ENCODE peak calls at places on chromosomes 4 and X, in nine cellular contexts. One of them, this sample, is unnamed.

GRCh38 chr4:117324851-117325491 is 239.6 kb upstream of the TRAM1L1 start:
- DNase-seq in heart left ventricle: no peak
- DNase-seq in uterus: no peak
- DNase-seq in esophagus squamous epithelium: no peak
- DNase-seq in IMR-90: peak; percentile 96
- DNase-seq in esophagus muscularis mucosa: no peak
- DNase-seq in breast epithelium: no peak
- DNase-seq in tibial nerve: no peak
- DNase-seq in endothelial cell of umbilical vein: no peak
- DNase-seq in this sample: no peak

GRCh38 chr4:145298885-145299284 is 118.5 kb upstream of the OTUD4 start:
- DNase-seq in esophagus squamous epithelium: no peak
- DNase-seq in uterus: no peak
- DNase-seq in tibial nerve: no peak
- DNase-seq in heart left ventricle: no peak
- DNase-seq in esophagus muscularis mucosa: no peak
- DNase-seq in endothelial cell of umbilical vein: peak; percentile 30
- DNase-seq in IMR-90: no peak
- DNase-seq in breast epithelium: no peak
- DNase-seq in this sample: no peak

GRCh38 chr4:158004101-158004500 is 168.7 kb downstream of the GASK1B start:
- DNase-seq in tibial nerve: no peak
- DNase-seq in heart left ventricle: no peak
- DNase-seq in breast epithelium: no peak
- DNase-seq in endothelial cell of umbilical vein: no peak
- DNase-seq in IMR-90: no peak
- DNase-seq in uterus: no peak
- DNase-seq in esophagus squamous epithelium: no peak
- DNase-seq in esophagus muscularis mucosa: no peak
- DNase-seq in this sample: no peak

GRCh38 chr4:140018931-140019618 is 134.9 kb downstream of the MAML3 start:
- DNase-seq in heart left ventricle: no peak
- DNase-seq in tibial nerve: no peak
- DNase-seq in esophagus muscularis mucosa: no peak
- DNase-seq in endothelial cell of umbilical vein: no peak
- DNase-seq in breast epithelium: no peak
- DNase-seq in IMR-90: peak; percentile 24
- DNase-seq in uterus: no peak
- DNase-seq in esophagus squamous epithelium: no peak
- DNase-seq in this sample: no peak

GRCh38 chr4:134282680-134283079 is 81.1 kb upstream of the PABPC4L start:
- DNase-seq in IMR-90: no peak
- DNase-seq in esophagus squamous epithelium: no peak
- DNase-seq in uterus: no peak
- DNase-seq in esophagus muscularis mucosa: no peak
- DNase-seq in breast epithelium: no peak
- DNase-seq in tibial nerve: no peak
- DNase-seq in heart left ventricle: no peak
- DNase-seq in endothelial cell of umbilical vein: no peak
- DNase-seq in this sample: no peak

GRCh38 chr4:145609494-145610427 is 9.4 kb upstream of the MMAA start:
- DNase-seq in heart left ventricle: peak; percentile 32
- DNase-seq in tibial nerve: peak; percentile 90
- DNase-seq in uterus: peak; percentile 55
- DNase-seq in breast epithelium: peak; percentile 56
- DNase-seq in endothelial cell of umbilical vein: peak; percentile 91
- DNase-seq in esophagus muscularis mucosa: no peak
- DNase-seq in IMR-90: peak; percentile 77
- DNase-seq in esophagus squamous epithelium: no peak
- DNase-seq in this sample: no peak

GRCh38 chr4:7554885-7555284 is 120.2 kb upstream of the PSAPL1 start:
- DNase-seq in heart left ventricle: no peak
- DNase-seq in endothelial cell of umbilical vein: no peak
- DNase-seq in esophagus muscularis mucosa: no peak
- DNase-seq in uterus: no peak
- DNase-seq in tibial nerve: no peak
- DNase-seq in breast epithelium: no peak
- DNase-seq in esophagus squamous epithelium: no peak
- DNase-seq in IMR-90: no peak
- DNase-seq in this sample: no peak

GRCh38 chr4:147029296-147029695 is 83.6 kb upstream of the TTC29 start:
- DNase-seq in tibial nerve: no peak
- DNase-seq in uterus: no peak
- DNase-seq in esophagus muscularis mucosa: no peak
- DNase-seq in breast epithelium: no peak
- DNase-seq in IMR-90: no peak
- DNase-seq in heart left ventricle: no peak
- DNase-seq in esophagus squamous epithelium: no peak
- DNase-seq in endothelial cell of umbilical vein: no peak
- DNase-seq in this sample: no peak

GRCh38 chr4:168713193-168713592 is 216.3 kb downstream of the PALLD start:
- DNase-seq in esophagus squamous epithelium: no peak
- DNase-seq in breast epithelium: no peak
- DNase-seq in heart left ventricle: no peak
- DNase-seq in uterus: no peak
- DNase-seq in tibial nerve: no peak
- DNase-seq in endothelial cell of umbilical vein: no peak
- DNase-seq in IMR-90: no peak
- DNase-seq in esophagus muscularis mucosa: no peak
- DNase-seq in this sample: no peak

GRCh38 chrX:20139966-20140365 is 1.7 kb downstream of the EIF1AX start:
- DNase-seq in IMR-90: peak; percentile 59
- DNase-seq in endothelial cell of umbilical vein: no peak
- DNase-seq in esophagus muscularis mucosa: no peak
- DNase-seq in tibial nerve: no peak
- DNase-seq in heart left ventricle: no peak
- DNase-seq in esophagus squamous epithelium: no peak
- DNase-seq in uterus: no peak
- DNase-seq in breast epithelium: no peak
- DNase-seq in this sample: no peak

GRCh38 chrX:16604300-16604699 is 45.7 kb upstream of the S100G start:
- DNase-seq in tibial nerve: no peak
- DNase-seq in esophagus squamous epithelium: no peak
- DNase-seq in breast epithelium: no peak
- DNase-seq in uterus: no peak
- DNase-seq in IMR-90: no peak
- DNase-seq in heart left ventricle: no peak
- DNase-seq in endothelial cell of umbilical vein: peak; percentile 1
- DNase-seq in esophagus muscularis mucosa: no peak
- DNase-seq in this sample: no peak

GRCh38 chrX:71911731-71912050 is 1.0 kb downstream of the NHSL2 start:
- DNase-seq in IMR-90: no peak
- DNase-seq in tibial nerve: no peak
- DNase-seq in endothelial cell of umbilical vein: no peak
- DNase-seq in esophagus squamous epithelium: no peak
- DNase-seq in esophagus muscularis mucosa: no peak
- DNase-seq in heart left ventricle: no peak
- DNase-seq in breast epithelium: no peak
- DNase-seq in uterus: peak; percentile 33
- DNase-seq in this sample: no peak

GRCh38 chr4:158193171-158193749 is 17.0 kb upstream of the TMEM144 start:
- DNase-seq in esophagus squamous epithelium: no peak
- DNase-seq in breast epithelium: no peak
- DNase-seq in heart left ventricle: no peak
- DNase-seq in uterus: no peak
- DNase-seq in IMR-90: peak; percentile 31
- DNase-seq in tibial nerve: no peak
- DNase-seq in endothelial cell of umbilical vein: peak; percentile 58
- DNase-seq in esophagus muscularis mucosa: no peak
- DNase-seq in this sample: no peak

GRCh38 chrX:37926700-37927099 is 79.3 kb upstream of the DYNLT3 start:
- DNase-seq in esophagus squamous epithelium: no peak
- DNase-seq in IMR-90: peak; percentile 41
- DNase-seq in endothelial cell of umbilical vein: peak; percentile 29
- DNase-seq in breast epithelium: no peak
- DNase-seq in uterus: no peak
- DNase-seq in tibial nerve: peak; percentile 6
- DNase-seq in esophagus muscularis mucosa: no peak
- DNase-seq in heart left ventricle: no peak
- DNase-seq in this sample: no peak

GRCh38 chr4:2356123-2357069 is 62.0 kb downstream of the ZFYVE28 start:
- DNase-seq in IMR-90: no peak
- DNase-seq in esophagus muscularis mucosa: no peak
- DNase-seq in uterus: no peak
- DNase-seq in breast epithelium: peak; percentile 31
- DNase-seq in tibial nerve: no peak
- DNase-seq in esophagus squamous epithelium: no peak
- DNase-seq in heart left ventricle: no peak
- DNase-seq in endothelial cell of umbilical vein: no peak
- DNase-seq in this sample: no peak

GRCh38 chr4:33961751-33962150 is 2282.6 kb downstream of the ARAP2 start:
- DNase-seq in endothelial cell of umbilical vein: no peak
- DNase-seq in esophagus squamous epithelium: no peak
- DNase-seq in IMR-90: peak; percentile 1
- DNase-seq in tibial nerve: no peak
- DNase-seq in esophagus muscularis mucosa: no peak
- DNase-seq in uterus: no peak
- DNase-seq in breast epithelium: no peak
- DNase-seq in heart left ventricle: no peak
- DNase-seq in this sample: no peak

GRCh38 chr4:180314972-180315371 is 1928.2 kb upstream of the TENM3 start:
- DNase-seq in endothelial cell of umbilical vein: no peak
- DNase-seq in tibial nerve: no peak
- DNase-seq in uterus: no peak
- DNase-seq in esophagus squamous epithelium: no peak
- DNase-seq in breast epithelium: no peak
- DNase-seq in IMR-90: no peak
- DNase-seq in esophagus muscularis mucosa: no peak
- DNase-seq in heart left ventricle: no peak
- DNase-seq in this sample: no peak

GRCh38 chr4:68962868-68963267 is 11.3 kb upstream of the UGT2A3 start:
- DNase-seq in endothelial cell of umbilical vein: no peak
- DNase-seq in IMR-90: no peak
- DNase-seq in esophagus squamous epithelium: no peak
- DNase-seq in heart left ventricle: no peak
- DNase-seq in esophagus muscularis mucosa: no peak
- DNase-seq in breast epithelium: no peak
- DNase-seq in tibial nerve: no peak
- DNase-seq in uterus: no peak
- DNase-seq in this sample: no peak

GRCh38 chrX:118726887-118727685 is at the start of gene IL13RA1:
- DNase-seq in IMR-90: peak; percentile 76
- DNase-seq in endothelial cell of umbilical vein: peak; percentile 86
- DNase-seq in heart left ventricle: peak; percentile 77
- DNase-seq in esophagus squamous epithelium: no peak
- DNase-seq in uterus: peak; percentile 80
- DNase-seq in tibial nerve: peak; percentile 58
- DNase-seq in esophagus muscularis mucosa: peak; percentile 92
- DNase-seq in breast epithelium: peak; percentile 72
- DNase-seq in this sample: peak; percentile 84
- TF ChIP-seq POLR2A in IMR-90: peak; percentile 77
- TF ChIP-seq POLR2A in endothelial cell of umbilical vein: peak; percentile 50
- TF ChIP-seq POLR2A in heart left ventricle: no peak
- TF ChIP-seq POLR2A in esophagus squamous epithelium: peak; percentile 77
- TF ChIP-seq POLR2A in uterus: peak; percentile 48
- TF ChIP-seq POLR2A in tibial nerve: peak; percentile 50
- TF ChIP-seq POLR2A in esophagus muscularis mucosa: no peak
- TF ChIP-seq POLR2A in breast epithelium: no peak
- TF ChIP-seq POLR2A in this sample: peak; percentile 73

DNA sequence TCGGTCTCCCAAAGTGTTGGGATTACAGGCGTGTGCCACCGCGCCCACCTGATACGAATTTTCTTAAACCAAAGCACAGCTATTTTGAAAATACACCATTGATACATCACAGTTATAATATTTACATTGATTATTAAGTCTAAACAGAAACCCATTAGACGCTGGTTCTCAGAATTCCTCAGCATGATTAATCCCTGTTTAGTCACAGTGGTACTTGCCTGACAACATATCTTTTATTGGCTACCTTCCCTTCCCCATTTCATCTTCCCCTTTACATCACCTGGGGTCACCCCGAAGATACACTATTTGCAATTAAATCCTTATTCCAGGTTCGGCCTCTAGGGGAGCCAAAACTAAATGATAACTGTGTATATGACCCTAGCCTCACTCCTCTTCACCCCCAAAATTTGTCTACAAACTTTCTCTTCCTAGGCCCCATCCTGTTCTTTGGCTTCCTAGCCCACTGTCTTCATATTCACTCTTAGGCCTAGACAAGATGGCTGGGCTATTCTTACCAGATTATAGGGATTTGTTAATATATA is 36.8 kb upstream of the IL1RAPL1 start:
- DNase-seq in uterus: no peak
- DNase-seq in breast epithelium: no peak
- DNase-seq in endothelial cell of umbilical vein: no peak
- DNase-seq in IMR-90: no peak
- DNase-seq in esophagus squamous epithelium: no peak
- DNase-seq in esophagus muscularis mucosa: no peak
- DNase-seq in heart left ventricle: no peak
- DNase-seq in tibial nerve: no peak
- DNase-seq in this sample: no peak
- TF ChIP-seq CTCF in uterus: no peak
- TF ChIP-seq CTCF in breast epithelium: no peak
- TF ChIP-seq CTCF in endothelial cell of umbilical vein: no peak
- TF ChIP-seq CTCF in IMR-90: no peak
- TF ChIP-seq CTCF in esophagus squamous epithelium: no peak
- TF ChIP-seq CTCF in esophagus muscularis mucosa: no peak
- TF ChIP-seq CTCF in heart left ventricle: no peak
- TF ChIP-seq CTCF in tibial nerve: no peak
- TF ChIP-seq CTCF in this sample: no peak

DNA sequence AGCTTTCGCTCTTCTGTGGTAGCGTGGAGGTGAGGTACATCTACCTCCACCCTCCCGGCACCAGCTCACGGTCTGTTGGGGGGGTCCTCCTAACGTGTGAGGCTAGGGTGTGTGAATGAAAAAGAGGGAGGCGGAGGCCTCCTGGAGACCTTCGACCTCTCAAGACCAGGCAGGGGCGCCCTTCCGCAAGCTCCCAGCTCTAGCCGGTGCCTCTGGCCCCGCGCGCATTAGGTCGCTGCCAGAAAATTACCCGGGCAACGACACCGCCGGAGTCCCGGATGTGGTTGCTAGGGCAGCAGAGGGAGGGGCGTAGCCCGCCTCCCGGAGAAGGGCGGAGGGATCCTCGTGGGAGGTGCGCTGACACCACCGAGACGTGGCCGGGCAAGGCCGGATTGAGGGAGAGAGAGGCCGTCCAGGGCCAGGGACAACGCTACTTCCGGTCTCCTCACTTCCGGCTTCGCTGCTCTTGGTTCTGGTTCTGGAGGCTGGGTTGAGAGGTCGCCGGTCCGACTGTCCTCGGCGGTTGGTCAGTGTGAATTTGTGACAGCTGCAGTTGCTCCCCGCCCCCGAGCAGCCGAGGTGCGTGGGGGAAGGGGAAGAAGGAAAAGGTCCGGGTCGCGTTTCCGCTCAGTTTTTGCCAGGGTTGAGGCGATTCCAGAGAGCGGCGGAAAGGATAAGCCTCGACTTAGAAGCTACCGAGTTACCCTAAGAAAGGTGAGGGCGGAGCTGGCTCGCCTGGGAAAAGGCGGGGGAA is at the start of the genes ARFIP1 and TIGD4:
- DNase-seq in heart left ventricle: peak; percentile 97
- DNase-seq in esophagus muscularis mucosa: peak; percentile 99
- DNase-seq in tibial nerve: peak; percentile 93
- DNase-seq in breast epithelium: peak; percentile 97
- DNase-seq in esophagus squamous epithelium: peak; percentile 82
- DNase-seq in IMR-90: peak; percentile 96
- DNase-seq in endothelial cell of umbilical vein: peak; percentile 96
- DNase-seq in uterus: peak; percentile 99
- DNase-seq in this sample: peak; percentile 99
- TF ChIP-seq POLR2A in heart left ventricle: no peak
- TF ChIP-seq POLR2A in esophagus muscularis mucosa: no peak
- TF ChIP-seq POLR2A in tibial nerve: peak; percentile 77
- TF ChIP-seq POLR2A in breast epithelium: no peak
- TF ChIP-seq POLR2A in esophagus squamous epithelium: peak; percentile 47
- TF ChIP-seq POLR2A in IMR-90: peak; percentile 77
- TF ChIP-seq POLR2A in endothelial cell of umbilical vein: peak; percentile 62
- TF ChIP-seq POLR2A in uterus: peak; percentile 37
- TF ChIP-seq POLR2A in this sample: peak; percentile 49

GRCh38 chr4:56727150-56727549 is 46.1 kb upstream of the HOPX start:
- DNase-seq in IMR-90: peak; percentile 32
- DNase-seq in esophagus muscularis mucosa: no peak
- DNase-seq in heart left ventricle: no peak
- DNase-seq in esophagus squamous epithelium: no peak
- DNase-seq in endothelial cell of umbilical vein: no peak
- DNase-seq in tibial nerve: no peak
- DNase-seq in uterus: no peak
- DNase-seq in breast epithelium: no peak
- DNase-seq in this sample: no peak
- TF ChIP-seq CTCF in IMR-90: no peak
- TF ChIP-seq CTCF in esophagus muscularis mucosa: no peak
- TF ChIP-seq CTCF in heart left ventricle: no peak
- TF ChIP-seq CTCF in esophagus squamous epithelium: no peak
- TF ChIP-seq CTCF in endothelial cell of umbilical vein: no peak
- TF ChIP-seq CTCF in tibial nerve: no peak
- TF ChIP-seq CTCF in uterus: no peak
- TF ChIP-seq CTCF in breast epithelium: no peak
- TF ChIP-seq CTCF in this sample: no peak